ENCODE peak calls at places on chromosome 19, in four cellular contexts. U is AG09309, T is neural crest cell, B is DMS 273 treated with DMSO at 0.1 percent for 48 hours. X is an unnamed sample.

GRCh38 chr19:34808566-34808965 is 35.6 kb upstream of the ZNF599 start:
- DNase-seq in U (peak; percentile 39), T (no peak), B (no peak), X (no peak)

GRCh38 chr19:49564616-49565045 is 15.7 kb downstream of the NOSIP start:
- DNase-seq in U (no peak), T (no peak), B (no peak), X (no peak)

GRCh38 chr19:40282920-40283319 is 2.2 kb downstream of the AKT2 start:
- DNase-seq in U (peak; percentile 60), T (no peak), B (no peak), X (no peak)

GRCh38 chr19:58380037-58380735 is 644 bp downstream of the ZNF837 start:
- DNase-seq in U (no peak), T (no peak), B (no peak), X (no peak)

GRCh38 chr19:40605201-40605971 is 4.2 kb downstream of the LTBP4 start:
- DNase-seq in U (no peak), T (no peak), B (peak; percentile 76), X (no peak)

GRCh38 chr19:12985049-12985776 is 10.1 kb upstream of the NFIX start:
- DNase-seq in U (no peak), T (no peak), B (no peak), X (no peak)

GRCh38 chr19:8702350-8702749 is 3.8 kb upstream of the ACTL9 start:
- DNase-seq in U (no peak), T (no peak), B (no peak), X (no peak)

GRCh38 chr19:18477042-18477760 is 39.3 kb upstream of the ISYNA1 start:
- DNase-seq in U (no peak), T (no peak), B (no peak), X (no peak)

GRCh38 chr19:15893498-15893897 is 4.4 kb downstream of the CYP4F2 start:
- DNase-seq in U (no peak), T (no peak), B (no peak), X (no peak)

GRCh38 chr19:39111593-39112199 is 13.9 kb upstream of the PAK4 start:
- DNase-seq in U (no peak), T (no peak), B (no peak), X (no peak)

GRCh38 chr19:35146746-35147466 is 3.9 kb downstream of the FXYD7 start:
- DNase-seq in U (no peak), T (no peak), B (no peak), X (no peak)